ENCODE peak calls at places on chromosomes 6 and 20, in eight cellular contexts. I is neural crest cell, F is foreskin fibroblast, V is HFF-Myc, Z is HFFc6, R is fibroblast of the aortic adventitia, X is NCI-H460, A is T47D. B is an unnamed sample.

GRCh38 chr6:104796031-104796785 is 63.5 kb downstream of the HACE1 start:
- DNase-seq in Z (no peak), X (no peak), I (no peak), A (no peak), V (no peak), R (no peak), F (no peak), B (no peak)

GRCh38 chr6:62707914-62708313 is 421.9 kb upstream of the KHDRBS2 start:
- DNase-seq in Z (no peak), X (no peak), A (no peak), V (no peak), I (no peak), R (no peak), F (no peak), B (no peak)

GRCh38 chr6:45054610-45055009 is 273.5 kb upstream of the RUNX2 start:
- DNase-seq in R (no peak), F (no peak), Z (no peak), A (no peak), V (no peak), X (no peak), I (no peak), B (no peak)

GRCh38 chr20:63027425-63028389 is 20.9 kb upstream of the BHLHE23 start:
- DNase-seq in A (peak), V (no peak), X (no peak), Z (peak), R (no peak), F (no peak), I (no peak), B (no peak)

GRCh38 chr20:34987288-34988175 is 31.9 kb downstream of the MYH7B start:
- DNase-seq in R (no peak), X (no peak), V (no peak), Z (no peak), A (no peak), I (no peak), F (no peak), B (no peak)

GRCh38 chr6:16179970-16180431 is 51.1 kb downstream of the MYLIP start:
- DNase-seq in A (no peak), F (no peak), V (no peak), I (no peak), Z (no peak), X (no peak), R (no peak), B (no peak)

GRCh38 chr6:8074213-8074612 is 10.0 kb upstream of the BLOC1S5 start:
- DNase-seq in I (no peak), A (no peak), R (peak), X (no peak), F (peak), V (no peak), Z (no peak), B (no peak)

GRCh38 chr6:128979061-128979460 is 96.1 kb downstream of the LAMA2 start:
- DNase-seq in I (no peak), F (no peak), A (no peak), V (no peak), R (peak), X (no peak), Z (no peak), B (no peak)

GRCh38 chr6:4736371-4736873 is 39.8 kb upstream of the CDYL start:
- DNase-seq in F (no peak), I (no peak), A (no peak), Z (no peak), X (no peak), R (no peak), V (no peak), B (no peak)

GRCh38 chr6:161409353-161409752 is 135.5 kb upstream of the AGPAT4 start:
- DNase-seq in Z (no peak), A (no peak), F (no peak), X (no peak), I (no peak), R (no peak), V (no peak), B (no peak)

GRCh38 chr6:411402-412145 is 20.0 kb downstream of the IRF4 start:
- DNase-seq in F (no peak), I (no peak), V (no peak), A (no peak), X (no peak), R (no peak), Z (no peak), B (no peak)

GRCh38 chr6:32885698-32886286 is 31.8 kb downstream of the PSMB9 start:
- DNase-seq in R (peak), I (no peak), V (peak), A (peak), F (peak), Z (peak), X (peak), B (peak)

GRCh38 chr20:44033873-44034272 is 119.2 kb downstream of the TOX2 start:
- DNase-seq in F (no peak), V (no peak), X (no peak), Z (no peak), I (no peak), R (no peak), A (no peak), B (no peak)

GRCh38 chr6:37679539-37680476 is 17.9 kb downstream of the MDGA1 start:
- DNase-seq in A (no peak), V (no peak), X (peak), I (no peak), R (no peak), F (no peak), Z (no peak), B (no peak)

GRCh38 chr6:110048221-110048875 is 70.2 kb downstream of the GPR6 start:
- DNase-seq in I (no peak), V (no peak), A (no peak), X (no peak), R (no peak), Z (peak), F (no peak), B (no peak)

GRCh38 chr6:39755231-39755630 is 30.0 kb upstream of the KIF6 start:
- DNase-seq in I (no peak), F (no peak), X (no peak), R (peak), V (no peak), A (no peak), Z (no peak), B (no peak)